ENCODE peak calls at places on chromosomes 4 and X, in six cellular contexts. Z, V, P, I, X and R are unnamed samples.

GRCh38 chr4:102343964-102344519 is 1.2 kb downstream of the SLC39A8 start:
- DNase-seq in Z (peak; percentile 35), V (no peak), P (peak; percentile 82), I (no peak), X (no peak), R (no peak)

GRCh38 chr4:104494822-104495559 is at the start of gene CXXC4:
- DNase-seq in Z (peak; percentile 27), V (peak; percentile 85), P (peak; percentile 1), I (no peak), X (peak; percentile 80), R (peak; percentile 4)

GRCh38 chrX:106484233-106484632 is 127.5 kb upstream of the RADX start:
- DNase-seq in Z (no peak), V (no peak), P (peak; percentile 3), I (no peak), X (no peak), R (no peak)

GRCh38 chrX:105190252-105190853 is 30.1 kb downstream of the TEX13A start:
- DNase-seq in Z (peak; percentile 44), V (peak; percentile 51), P (no peak), I (no peak), X (no peak), R (peak; percentile 3)

GRCh38 chr4:25913056-25913850 is 767 bp upstream of the SMIM20 start:
- DNase-seq in Z (no peak), V (no peak), P (peak; percentile 36), I (no peak), X (no peak), R (no peak)

GRCh38 chrX:41406211-41406610 is 40.9 kb upstream of the NYX start:
- DNase-seq in Z (no peak), V (no peak), P (no peak), I (no peak), X (no peak), R (peak; percentile 31)

GRCh38 chrX:3815896-3816664 is 102.6 kb upstream of the PRKX start:
- DNase-seq in Z (peak; percentile 31), V (no peak), P (peak; percentile 40), I (no peak), X (peak; percentile 79), R (peak; percentile 10)

GRCh38 chr4:4216668-4217067 is 10.1 kb downstream of the OTOP1 start:
- DNase-seq in Z (no peak), V (no peak), P (no peak), I (no peak), X (no peak), R (peak; percentile 34)

GRCh38 chr4:155616112-155616511 is 50.5 kb upstream of the GUCY1A1 start:
- DNase-seq in Z (no peak), V (no peak), P (no peak), I (no peak), X (no peak), R (no peak)

GRCh38 chr4:62301500-62301899 is 1101.4 kb downstream of the ADGRL3 start:
- DNase-seq in Z (no peak), V (no peak), P (no peak), I (no peak), X (no peak), R (no peak)

GRCh38 chr4:78928835-78929234 is 10.4 kb downstream of the PAQR3 start:
- DNase-seq in Z (no peak), V (no peak), P (no peak), I (no peak), X (no peak), R (no peak)

GRCh38 chrX:83658731-83659130 is 150.6 kb downstream of the POU3F4 start:
- DNase-seq in Z (no peak), V (no peak), P (no peak), I (no peak), X (no peak), R (no peak)

GRCh38 chrX:640641-641040 is 10.1 kb downstream of the SHOX start:
- DNase-seq in Z (no peak), V (no peak), P (no peak), I (no peak), X (peak; percentile 47), R (no peak)

GRCh38 chr4:110289601-110290100 is 91.2 kb upstream of the ELOVL6 start:
- DNase-seq in Z (no peak), V (no peak), P (no peak), I (no peak), X (no peak), R (no peak)

GRCh38 chr4:125316781-125317525 is 2.2 kb downstream of the FAT4 start:
- DNase-seq in Z (peak; percentile 32), V (peak; percentile 66), P (no peak), I (no peak), X (peak; percentile 69), R (peak; percentile 16)

GRCh38 chr4:13656569-13656988 is 29.1 kb upstream of the BOD1L1 start:
- DNase-seq in Z (peak; percentile 87), V (peak; percentile 83), P (peak; percentile 57), I (peak; percentile 42), X (no peak), R (peak; percentile 57)

GRCh38 chrX:22365460-22365859 is 92.7 kb downstream of the CBLL2 start:
- DNase-seq in Z (peak; percentile 87), V (no peak), P (no peak), I (peak; percentile 47), X (no peak), R (peak; percentile 76)

GRCh38 chr4:168832746-168833575 is 177.1 kb downstream of the CBR4 start:
- DNase-seq in Z (peak; percentile 49), V (peak; percentile 30), P (peak; percentile 6), I (no peak), X (peak; percentile 73), R (no peak)

GRCh38 chrX:7159132-7159861 is 11.3 kb upstream of the PUDP start:
- DNase-seq in Z (peak; percentile 14), V (no peak), P (no peak), I (peak; percentile 52), X (no peak), R (no peak)

GRCh38 chr4:115678425-115678941 is 565.1 kb upstream of the NDST4 start:
- DNase-seq in Z (no peak), V (no peak), P (no peak), I (no peak), X (peak; percentile 60), R (no peak)

GRCh38 chrX:10444204-10444603 is 176.2 kb downstream of the MID1 start:
- DNase-seq in Z (no peak), V (no peak), P (no peak), I (no peak), X (no peak), R (peak; percentile 2)

GRCh38 chrX:68807818-68808217 is 21.0 kb upstream of the EFNB1 start:
- DNase-seq in Z (peak; percentile 33), V (no peak), P (no peak), I (no peak), X (no peak), R (no peak)

GRCh38 chr4:159015862-159016261 is 87.0 kb upstream of the RAPGEF2 start:
- DNase-seq in Z (peak; percentile 46), V (no peak), P (no peak), I (no peak), X (no peak), R (no peak)

GRCh38 chr4:150867148-150867547 is 147.9 kb downstream of the LRBA start:
- DNase-seq in Z (peak; percentile 88), V (peak; percentile 41), P (no peak), I (peak; percentile 46), X (no peak), R (peak; percentile 63)

GRCh38 chr4:88866862-88867550 is 169.4 kb upstream of the NAP1L5 start:
- DNase-seq in Z (no peak), V (no peak), P (no peak), I (no peak), X (no peak), R (peak; percentile 57)

GRCh38 chr4:28287837-28288236 is 1427.2 kb downstream of the STIM2 start:
- DNase-seq in Z (peak; percentile 99), V (no peak), P (no peak), I (no peak), X (no peak), R (peak; percentile 94)

GRCh38 chrX:72258174-72258573 is 18.9 kb downstream of the RPS4X start:
- DNase-seq in Z (peak; percentile 72), V (no peak), P (no peak), I (no peak), X (no peak), R (peak; percentile 76)

GRCh38 chr4:77167866-77168265 is 10.9 kb downstream of the CCNG2 start:
- DNase-seq in Z (no peak), V (no peak), P (no peak), I (no peak), X (no peak), R (no peak)

GRCh38 chr4:116122131-116122530 is 963.2 kb downstream of the TRAM1L1 start:
- DNase-seq in Z (no peak), V (no peak), P (no peak), I (no peak), X (no peak), R (no peak)

GRCh38 chr4:7970031-7970946 is 30.6 kb upstream of the AFAP1 start:
- DNase-seq in Z (peak; percentile 77), V (no peak), P (peak; percentile 57), I (no peak), X (no peak), R (no peak)

GRCh38 chr4:153651961-153652784 is 31.9 kb upstream of the TLR2 start:
- DNase-seq in Z (no peak), V (no peak), P (no peak), I (peak; percentile 61), X (no peak), R (peak; percentile 23)

GRCh38 chr4:75686346-75686745 is 13.1 kb upstream of the G3BP2 start:
- DNase-seq in Z (no peak), V (no peak), P (no peak), I (no peak), X (no peak), R (no peak)

GRCh38 chr4:139685180-139685579 is 19.6 kb downstream of the MGST2 start:
- DNase-seq in Z (no peak), V (no peak), P (no peak), I (no peak), X (no peak), R (no peak)